ENCODE peak calls at places on chromosomes 4 and X, in five cellular contexts. W, V, N, J and G are unnamed samples.

GRCh38 chrX:48961585-48962091 is 4.2 kb upstream of the OTUD5 start:
- DNase-seq in W (peak; percentile 57), V (no peak), N (no peak), J (no peak), G (no peak)

GRCh38 chrX:152819732-152820131 is 10.8 kb downstream of the CETN2 start:
- DNase-seq in W (no peak), V (no peak), N (no peak), J (no peak), G (no peak)

GRCh38 chr4:133147922-133148689 is 988 bp upstream of the PCDH10 start:
- DNase-seq in W (no peak), V (no peak), N (no peak), J (no peak), G (no peak)

GRCh38 chr4:117085185-117085701 is at the start of gene TRAM1L1:
- DNase-seq in W (peak; percentile 49), V (peak; percentile 55), N (peak; percentile 64), J (peak; percentile 25), G (peak; percentile 28)

GRCh38 chr4:60857354-60857753 is 342.8 kb upstream of the ADGRL3 start:
- DNase-seq in W (no peak), V (no peak), N (no peak), J (no peak), G (no peak)

GRCh38 chrX:41381685-41382084 is 47.7 kb downstream of the DDX3X start:
- DNase-seq in W (peak; percentile 85), V (peak; percentile 20), N (peak; percentile 39), J (peak; percentile 43), G (peak; percentile 23)

GRCh38 chr4:20532871-20533870 is 167.1 kb upstream of the PACRGL start:
- DNase-seq in W (no peak), V (no peak), N (no peak), J (no peak), G (peak; percentile 34)

GRCh38 chr4:33104190-33104773 is 2384.1 kb downstream of the PCDH7 start:
- DNase-seq in W (no peak), V (no peak), N (no peak), J (peak; percentile 84), G (no peak)

GRCh38 chr4:7805533-7806079 is 134.1 kb downstream of the AFAP1 start:
- DNase-seq in W (peak; percentile 45), V (peak; percentile 49), N (peak; percentile 93), J (peak; percentile 95), G (peak; percentile 88)

GRCh38 chrX:72576161-72576896 is 3.7 kb upstream of the HDAC8 start:
- DNase-seq in W (no peak), V (no peak), N (no peak), J (no peak), G (no peak)

GRCh38 chr4:3487861-3488260 is 24.8 kb downstream of the DOK7 start:
- DNase-seq in W (no peak), V (no peak), N (no peak), J (no peak), G (no peak)

GRCh38 chrX:151970661-151971060 is 3.8 kb downstream of the GABRE start:
- DNase-seq in W (peak; percentile 57), V (peak; percentile 75), N (peak; percentile 29), J (peak; percentile 43), G (no peak)

GRCh38 chr4:123444298-123444731 is 47.7 kb downstream of the SPRY1 start:
- DNase-seq in W (peak; percentile 81), V (peak; percentile 43), N (no peak), J (peak; percentile 19), G (peak; percentile 25)
- H3K4me3 ChIP-seq in W (no peak overlapping the region), V (peak overlapping the region; percentile 33), N (peak overlapping the region; percentile 15), J (no peak overlapping the region), G (no peak overlapping the region)

GRCh38 chrX:135697614-135698013 is 15.8 kb upstream of the CT45A1 start:
- DNase-seq in W (no peak), V (no peak), N (no peak), J (no peak), G (no peak)
- TF ChIP-seq CTCF in W (no peak), V (peak; percentile 12), N (no peak), J (no peak), G (no peak)

GRCh38 chr4:54230479-54231418 is 1.7 kb downstream of the PDGFRA start:
- DNase-seq in W (peak; percentile 55), V (peak; percentile 54), N (no peak), J (no peak), G (no peak)
- H3K4me3 ChIP-seq in W (peak overlapping the region; percentile 72), V (peak overlapping the region; percentile 74), N (peak overlapping the region; percentile 56), J (no peak overlapping the region), G (peak overlapping the region; percentile 13)

DNA sequence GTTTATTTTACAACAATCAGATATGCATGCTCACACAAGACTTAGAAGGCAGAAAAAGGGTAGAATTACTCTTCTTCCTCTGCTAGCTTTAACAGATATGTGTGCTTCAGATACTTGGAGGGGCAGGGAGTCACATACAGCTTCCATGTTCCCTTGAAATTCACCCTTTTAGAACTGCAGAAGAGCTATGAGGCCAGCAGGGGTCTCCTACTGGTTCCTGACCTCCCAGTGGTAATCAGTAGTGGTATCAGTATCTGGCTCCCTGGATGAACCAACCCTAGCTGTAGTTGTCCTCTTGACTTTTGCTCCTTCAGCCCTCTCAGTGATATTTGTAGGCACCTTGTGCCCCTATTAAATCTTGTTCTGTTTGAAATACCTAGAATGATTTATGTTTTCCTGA is 81.5 kb downstream of the RCHY1 start:
- DNase-seq in W (no peak), V (no peak), N (no peak), J (no peak), G (no peak)
- TF ChIP-seq CTCF in W (no peak), V (peak; percentile 12), N (no peak), J (peak; percentile 59), G (peak; percentile 50)

DNA sequence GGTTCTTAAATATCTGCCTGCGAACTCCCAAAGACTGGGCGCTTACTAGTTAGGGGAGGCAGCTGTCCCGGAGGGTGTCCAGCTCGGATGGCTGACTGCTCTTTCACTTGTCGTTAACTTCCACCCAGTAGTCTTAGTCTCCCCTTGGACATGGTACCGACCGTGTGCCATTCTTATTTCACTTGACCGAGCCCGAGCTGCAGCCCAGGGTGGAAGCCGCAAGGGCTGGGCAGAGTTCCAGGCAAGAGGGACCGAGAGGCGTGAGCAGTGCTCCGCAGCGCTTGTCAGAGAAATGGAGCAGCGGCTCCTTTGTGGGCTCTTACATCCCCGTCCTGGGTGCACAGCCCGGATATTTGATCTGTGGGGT is 347 bp upstream of the SLITRK2 start:
- DNase-seq in W (no peak), V (no peak), N (no peak), J (no peak), G (no peak)
- H3K4me3 ChIP-seq in W (no peak overlapping the region), V (peak overlapping the region; percentile 52), N (no peak overlapping the region), J (no peak overlapping the region), G (no peak overlapping the region)

GRCh38 chr4:54224960-54225670 is 4.0 kb upstream of the PDGFRA start:
- DNase-seq in W (no peak), V (no peak), N (no peak), J (no peak), G (no peak)

GRCh38 chr4:54226399-54227260 is 2.5 kb upstream of the PDGFRA start:
- DNase-seq in W (peak; percentile 66), V (peak; percentile 77), N (no peak), J (no peak), G (no peak)

GRCh38 chr4:54227261-54228063 is 1.6 kb upstream of the PDGFRA start:
- DNase-seq in W (no peak), V (no peak), N (no peak), J (no peak), G (no peak)

GRCh38 chr4:54228064-54228527 is 997 bp upstream of the PDGFRA start:
- DNase-seq in W (peak; percentile 71), V (peak; percentile 80), N (peak; percentile 59), J (no peak), G (no peak)

GRCh38 chr4:54225671-54226398 is 3.3 kb upstream of the PDGFRA start:
- DNase-seq in W (no peak), V (no peak), N (no peak), J (no peak), G (no peak)
- TF ChIP-seq CTCF in W (no peak), V (no peak), N (no peak), J (no peak), G (no peak)

GRCh38 chr4:175215657-175216056 is 297.5 kb downstream of the ADAM29 start:
- DNase-seq in W (no peak), V (no peak), N (no peak), J (no peak), G (no peak)
- H3K4me3 ChIP-seq in W (no peak overlapping the region), V (no peak overlapping the region), N (no peak overlapping the region), J (no peak overlapping the region), G (no peak overlapping the region)

GRCh38 chr4:71272976-71273375 is 65.8 kb upstream of the SLC4A4 start:
- DNase-seq in W (no peak), V (no peak), N (no peak), J (no peak), G (no peak)

GRCh38 chr4:71275004-71275403 is 63.8 kb upstream of the SLC4A4 start:
- DNase-seq in W (no peak), V (no peak), N (no peak), J (no peak), G (no peak)

GRCh38 chr4:71275570-71275969 is 63.2 kb upstream of the SLC4A4 start:
- DNase-seq in W (no peak), V (no peak), N (no peak), J (no peak), G (no peak)

DNA sequence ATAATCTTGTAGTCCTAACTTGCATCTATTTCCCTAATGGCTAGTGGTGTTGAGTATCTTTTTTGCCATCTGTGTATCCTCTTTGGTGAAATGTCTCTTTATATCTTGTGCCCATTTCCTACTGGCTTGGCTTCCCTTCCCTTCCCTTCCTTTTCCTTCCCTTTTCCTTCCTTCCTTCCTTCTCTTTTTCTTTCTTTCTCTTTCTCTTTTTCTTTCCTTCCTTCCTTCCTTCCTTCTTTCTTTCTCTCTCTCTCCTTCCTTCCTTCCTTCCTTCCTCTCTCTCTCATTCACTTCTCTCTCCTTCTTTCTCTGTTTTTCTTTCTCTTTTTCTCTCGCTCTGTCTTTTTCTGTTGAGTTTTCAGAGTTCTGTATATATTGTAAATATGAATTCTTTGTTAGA is 61.5 kb upstream of the SLC4A4 start:
- DNase-seq in W (no peak), V (no peak), N (no peak), J (no peak), G (no peak)
- TF ChIP-seq CTCF in W (no peak), V (no peak), N (no peak), J (no peak), G (no peak)